ENCODE peak calls at places on chromosomes 3 and 15, in seven cellular contexts. One of them, this sample, is unnamed.

GRCh38 chr3:10417849-10418248 is 87.5 kb downstream of the ATP2B2 start:
- DNase-seq in AG09309: no peak
- DNase-seq in fibroblast of mammary gland: peak
- DNase-seq in SK-N-SH: peak
- DNase-seq in esophagus squamous epithelium: no peak
- DNase-seq in lower lobe of right lung: no peak
- DNase-seq in heart right ventricle: no peak
- DNase-seq in this sample: peak

GRCh38 chr15:61051570-61052031 is 177.5 kb downstream of the RORA start:
- DNase-seq in AG09309: peak
- DNase-seq in fibroblast of mammary gland: peak
- DNase-seq in SK-N-SH: peak
- DNase-seq in esophagus squamous epithelium: no peak
- DNase-seq in lower lobe of right lung: no peak
- DNase-seq in heart right ventricle: peak
- DNase-seq in this sample: peak

GRCh38 chr15:72184165-72184811 is 13.3 kb downstream of the GRAMD2A start:
- DNase-seq in AG09309: no peak
- DNase-seq in fibroblast of mammary gland: no peak
- DNase-seq in SK-N-SH: peak
- DNase-seq in esophagus squamous epithelium: no peak
- DNase-seq in lower lobe of right lung: peak
- DNase-seq in heart right ventricle: no peak
- DNase-seq in this sample: peak

GRCh38 chr3:80696280-80696679 is 928.5 kb upstream of the ROBO1 start:
- DNase-seq in AG09309: no peak
- DNase-seq in fibroblast of mammary gland: no peak
- DNase-seq in SK-N-SH: no peak
- DNase-seq in esophagus squamous epithelium: no peak
- DNase-seq in lower lobe of right lung: no peak
- DNase-seq in heart right ventricle: no peak
- DNase-seq in this sample: no peak

GRCh38 chr3:191376742-191377141 is 46.4 kb upstream of the UTS2B start:
- DNase-seq in AG09309: peak
- DNase-seq in fibroblast of mammary gland: peak
- DNase-seq in SK-N-SH: no peak
- DNase-seq in esophagus squamous epithelium: no peak
- DNase-seq in lower lobe of right lung: no peak
- DNase-seq in heart right ventricle: no peak
- DNase-seq in this sample: peak

GRCh38 chr15:63530235-63530634 is 25.8 kb downstream of the USP3 start:
- DNase-seq in AG09309: no peak
- DNase-seq in fibroblast of mammary gland: no peak
- DNase-seq in SK-N-SH: no peak
- DNase-seq in esophagus squamous epithelium: no peak
- DNase-seq in lower lobe of right lung: no peak
- DNase-seq in heart right ventricle: no peak
- DNase-seq in this sample: no peak

GRCh38 chr3:130242850-130243569 is 102.5 kb upstream of the COL6A5 start:
- DNase-seq in AG09309: no peak
- DNase-seq in fibroblast of mammary gland: peak
- DNase-seq in SK-N-SH: no peak
- DNase-seq in esophagus squamous epithelium: no peak
- DNase-seq in lower lobe of right lung: no peak
- DNase-seq in heart right ventricle: no peak
- DNase-seq in this sample: peak

GRCh38 chr15:67833504-67834248 is 6.2 kb downstream of the RNU6-1 start:
- DNase-seq in AG09309: no peak
- DNase-seq in fibroblast of mammary gland: no peak
- DNase-seq in SK-N-SH: peak
- DNase-seq in esophagus squamous epithelium: no peak
- DNase-seq in lower lobe of right lung: no peak
- DNase-seq in heart right ventricle: no peak
- DNase-seq in this sample: peak

GRCh38 chr3:107264888-107265287 is 112.4 kb upstream of the CCDC54 start:
- DNase-seq in AG09309: no peak
- DNase-seq in fibroblast of mammary gland: no peak
- DNase-seq in SK-N-SH: no peak
- DNase-seq in esophagus squamous epithelium: no peak
- DNase-seq in lower lobe of right lung: no peak
- DNase-seq in heart right ventricle: no peak
- DNase-seq in this sample: peak

GRCh38 chr3:129577356-129577755 is 29.1 kb downstream of the PLXND1 start:
- DNase-seq in AG09309: no peak
- DNase-seq in fibroblast of mammary gland: peak
- DNase-seq in SK-N-SH: peak
- DNase-seq in esophagus squamous epithelium: no peak
- DNase-seq in lower lobe of right lung: no peak
- DNase-seq in heart right ventricle: peak
- DNase-seq in this sample: peak

GRCh38 chr15:40754574-40754882 is 526 bp downstream of the RMDN3 start:
- DNase-seq in AG09309: no peak
- DNase-seq in fibroblast of mammary gland: peak
- DNase-seq in SK-N-SH: peak
- DNase-seq in esophagus squamous epithelium: no peak
- DNase-seq in lower lobe of right lung: no peak
- DNase-seq in heart right ventricle: no peak
- DNase-seq in this sample: peak

GRCh38 chr3:16768956-16769355 is 115.8 kb upstream of the PLCL2 start:
- DNase-seq in AG09309: no peak
- DNase-seq in fibroblast of mammary gland: no peak
- DNase-seq in SK-N-SH: no peak
- DNase-seq in esophagus squamous epithelium: no peak
- DNase-seq in lower lobe of right lung: no peak
- DNase-seq in heart right ventricle: no peak
- DNase-seq in this sample: no peak

GRCh38 chr15:73688455-73688854 is 4.3 kb downstream of the CD276 start:
- DNase-seq in AG09309: no peak
- DNase-seq in fibroblast of mammary gland: peak
- DNase-seq in SK-N-SH: peak
- DNase-seq in esophagus squamous epithelium: no peak
- DNase-seq in lower lobe of right lung: no peak
- DNase-seq in heart right ventricle: no peak
- DNase-seq in this sample: peak

GRCh38 chr3:38707730-38708129 is 58.2 kb upstream of the SCN5A start:
- DNase-seq in AG09309: no peak
- DNase-seq in fibroblast of mammary gland: no peak
- DNase-seq in SK-N-SH: no peak
- DNase-seq in esophagus squamous epithelium: no peak
- DNase-seq in lower lobe of right lung: no peak
- DNase-seq in heart right ventricle: no peak
- DNase-seq in this sample: no peak

GRCh38 chr3:30256474-30256873 is 349.9 kb upstream of the TGFBR2 start:
- DNase-seq in AG09309: no peak
- DNase-seq in fibroblast of mammary gland: no peak
- DNase-seq in SK-N-SH: no peak
- DNase-seq in esophagus squamous epithelium: no peak
- DNase-seq in lower lobe of right lung: no peak
- DNase-seq in heart right ventricle: no peak
- DNase-seq in this sample: peak

GRCh38 chr3:70840106-70840870 is 527.9 kb upstream of the MDFIC2 start:
- DNase-seq in AG09309: no peak
- DNase-seq in fibroblast of mammary gland: no peak
- DNase-seq in SK-N-SH: no peak
- DNase-seq in esophagus squamous epithelium: no peak
- DNase-seq in lower lobe of right lung: no peak
- DNase-seq in heart right ventricle: no peak
- DNase-seq in this sample: peak

GRCh38 chr3:42747581-42747980 is 25.5 kb downstream of the CCDC13 start:
- DNase-seq in AG09309: no peak
- DNase-seq in fibroblast of mammary gland: no peak
- DNase-seq in SK-N-SH: no peak
- DNase-seq in esophagus squamous epithelium: no peak
- DNase-seq in lower lobe of right lung: no peak
- DNase-seq in heart right ventricle: no peak
- DNase-seq in this sample: no peak

GRCh38 chr3:42749025-42749752 is 23.9 kb downstream of the CCDC13 start:
- DNase-seq in AG09309: no peak
- DNase-seq in fibroblast of mammary gland: no peak
- DNase-seq in SK-N-SH: no peak
- DNase-seq in esophagus squamous epithelium: no peak
- DNase-seq in lower lobe of right lung: no peak
- DNase-seq in heart right ventricle: no peak
- DNase-seq in this sample: no peak

GRCh38 chr3:42745291-42745745 is 27.7 kb downstream of the CCDC13 start:
- DNase-seq in AG09309: peak
- DNase-seq in fibroblast of mammary gland: no peak
- DNase-seq in SK-N-SH: no peak
- DNase-seq in esophagus squamous epithelium: no peak
- DNase-seq in lower lobe of right lung: no peak
- DNase-seq in heart right ventricle: no peak
- DNase-seq in this sample: no peak

GRCh38 chr3:42745776-42746454 is 27.1 kb downstream of the CCDC13 start:
- DNase-seq in AG09309: no peak
- DNase-seq in fibroblast of mammary gland: no peak
- DNase-seq in SK-N-SH: no peak
- DNase-seq in esophagus squamous epithelium: no peak
- DNase-seq in lower lobe of right lung: no peak
- DNase-seq in heart right ventricle: no peak
- DNase-seq in this sample: no peak

GRCh38 chr3:42746455-42747450 is 26.3 kb downstream of the CCDC13 start:
- DNase-seq in AG09309: no peak
- DNase-seq in fibroblast of mammary gland: no peak
- DNase-seq in SK-N-SH: no peak
- DNase-seq in esophagus squamous epithelium: no peak
- DNase-seq in lower lobe of right lung: no peak
- DNase-seq in heart right ventricle: no peak
- DNase-seq in this sample: peak
- H3K4me3 ChIP-seq in AG09309: no peak
- H3K4me3 ChIP-seq in fibroblast of mammary gland: no peak
- H3K4me3 ChIP-seq in SK-N-SH: no peak
- H3K4me3 ChIP-seq in esophagus squamous epithelium: no peak
- H3K4me3 ChIP-seq in lower lobe of right lung: no peak
- H3K4me3 ChIP-seq in heart right ventricle: no peak
- H3K4me3 ChIP-seq in this sample: no peak

DNA sequence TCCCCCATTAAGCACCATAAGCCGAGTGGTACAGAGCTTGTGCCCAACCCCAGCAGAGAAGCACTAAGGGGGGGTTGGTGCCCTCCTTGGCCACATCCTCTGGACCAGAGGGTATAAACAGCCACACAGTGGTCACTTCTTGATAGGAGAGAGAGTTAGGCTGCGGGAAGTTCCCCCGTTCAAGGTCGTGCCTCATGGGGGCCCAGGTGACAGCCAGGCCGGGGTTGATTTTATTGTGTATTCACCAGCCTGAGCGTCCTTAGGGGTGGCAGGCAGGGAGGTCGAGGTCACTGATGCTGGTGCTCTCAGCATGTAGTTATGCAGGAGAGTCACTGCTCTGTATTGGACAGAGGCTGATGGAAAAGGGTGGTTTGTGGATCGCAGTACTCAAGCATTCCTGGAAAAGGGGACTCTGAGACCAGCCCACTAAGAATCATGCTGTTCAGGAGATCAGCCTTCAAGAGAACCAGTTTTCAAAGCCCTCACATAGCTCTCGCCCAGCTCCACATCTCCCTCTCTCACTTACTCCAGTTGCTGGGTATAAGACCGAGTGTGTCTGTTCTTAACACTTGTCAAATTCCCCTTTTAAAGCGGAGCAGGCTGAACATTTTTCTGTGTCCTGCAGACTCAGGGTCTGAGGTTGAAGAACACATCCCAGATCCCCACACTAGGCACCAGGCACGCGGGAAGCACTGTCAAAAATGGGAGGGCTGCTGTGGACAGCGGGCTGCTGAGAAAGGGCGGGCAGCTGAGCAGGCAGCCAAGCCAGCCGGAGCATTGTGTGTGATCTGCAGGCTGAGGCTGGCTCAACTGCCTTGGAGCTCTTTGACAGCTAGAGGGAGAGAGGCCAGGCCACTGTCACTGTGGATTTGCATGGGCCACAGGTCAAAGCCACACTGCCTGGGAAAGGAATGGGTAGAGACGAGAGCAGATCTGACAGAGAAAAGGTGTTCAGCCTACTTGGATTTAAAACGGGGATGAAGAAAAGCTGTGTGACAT is 279.3 kb upstream of the LRRFIP2 start:
- DNase-seq in AG09309: no peak
- DNase-seq in fibroblast of mammary gland: no peak
- DNase-seq in SK-N-SH: peak
- DNase-seq in esophagus squamous epithelium: no peak
- DNase-seq in lower lobe of right lung: peak
- DNase-seq in heart right ventricle: peak
- DNase-seq in this sample: no peak
- TF ChIP-seq CTCF in AG09309: no peak
- TF ChIP-seq CTCF in fibroblast of mammary gland: no peak
- TF ChIP-seq CTCF in SK-N-SH: no peak
- TF ChIP-seq CTCF in esophagus squamous epithelium: no peak
- TF ChIP-seq CTCF in lower lobe of right lung: peak
- TF ChIP-seq CTCF in heart right ventricle: peak
- TF ChIP-seq CTCF in this sample: no peak

GRCh38 chr3:175495331-175495730 is 636.2 kb downstream of the NAALADL2 start:
- DNase-seq in AG09309: no peak
- DNase-seq in fibroblast of mammary gland: no peak
- DNase-seq in SK-N-SH: no peak
- DNase-seq in esophagus squamous epithelium: no peak
- DNase-seq in lower lobe of right lung: no peak
- DNase-seq in heart right ventricle: no peak
- DNase-seq in this sample: no peak

GRCh38 chr3:175489406-175489805 is 630.3 kb downstream of the NAALADL2 start:
- DNase-seq in AG09309: no peak
- DNase-seq in fibroblast of mammary gland: no peak
- DNase-seq in SK-N-SH: no peak
- DNase-seq in esophagus squamous epithelium: no peak
- DNase-seq in lower lobe of right lung: no peak
- DNase-seq in heart right ventricle: no peak
- DNase-seq in this sample: no peak

GRCh38 chr3:175493296-175493695 is 634.2 kb downstream of the NAALADL2 start:
- DNase-seq in AG09309: no peak
- DNase-seq in fibroblast of mammary gland: no peak
- DNase-seq in SK-N-SH: no peak
- DNase-seq in esophagus squamous epithelium: no peak
- DNase-seq in lower lobe of right lung: no peak
- DNase-seq in heart right ventricle: no peak
- DNase-seq in this sample: no peak
- H3K4me3 ChIP-seq in AG09309: no peak
- H3K4me3 ChIP-seq in fibroblast of mammary gland: no peak
- H3K4me3 ChIP-seq in SK-N-SH: no peak
- H3K4me3 ChIP-seq in esophagus squamous epithelium: no peak
- H3K4me3 ChIP-seq in lower lobe of right lung: no peak
- H3K4me3 ChIP-seq in heart right ventricle: no peak
- H3K4me3 ChIP-seq in this sample: no peak

DNA sequence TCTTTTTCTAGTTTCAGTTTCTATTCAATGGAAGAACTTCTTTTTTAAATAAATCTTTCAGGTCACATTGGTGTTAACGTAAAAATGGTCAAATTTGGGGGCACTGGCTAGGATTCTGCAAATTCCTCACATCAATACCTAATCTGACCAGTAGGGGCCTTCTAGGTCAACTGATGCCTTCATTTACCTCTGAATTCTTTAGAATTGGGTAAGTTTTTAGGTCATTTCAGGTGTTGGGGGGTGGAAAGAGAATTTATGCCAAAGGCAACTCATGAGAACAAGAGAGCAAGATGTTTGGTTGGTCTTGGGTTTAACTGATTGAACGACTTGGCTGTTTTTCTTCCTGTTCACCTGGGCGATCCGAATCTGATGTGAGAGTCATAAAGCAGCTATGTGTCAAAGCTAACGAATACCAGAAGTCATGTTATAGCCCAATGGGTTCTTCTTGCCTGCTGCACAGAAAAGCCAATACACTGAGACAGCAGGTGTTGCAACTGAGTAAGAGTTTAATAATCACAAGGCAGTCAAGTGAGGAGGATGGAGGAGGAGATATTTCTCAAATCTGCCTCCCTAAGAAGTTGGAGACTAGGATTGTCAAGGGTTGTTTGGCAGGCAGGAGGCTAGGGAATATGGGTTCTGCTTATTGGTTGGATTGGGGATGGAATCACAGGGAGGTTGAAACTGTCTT is 15.3 kb downstream of the LRRC49 start:
- DNase-seq in AG09309: no peak
- DNase-seq in fibroblast of mammary gland: no peak
- DNase-seq in SK-N-SH: no peak
- DNase-seq in esophagus squamous epithelium: no peak
- DNase-seq in lower lobe of right lung: no peak
- DNase-seq in heart right ventricle: no peak
- DNase-seq in this sample: no peak
- TF ChIP-seq CTCF in AG09309: peak
- TF ChIP-seq CTCF in fibroblast of mammary gland: peak
- TF ChIP-seq CTCF in SK-N-SH: peak
- TF ChIP-seq CTCF in esophagus squamous epithelium: no peak
- TF ChIP-seq CTCF in lower lobe of right lung: peak
- TF ChIP-seq CTCF in heart right ventricle: peak
- TF ChIP-seq CTCF in this sample: peak